ENCODE peak calls at places on chromosomes 3 and 15, in seven cellular contexts. S is activated T-helper 9 cell treated with anti-CD3 and anti-CD28 coated beads, Interleukin-2, amount 50 U/mL, for 16 hours; U is choroid plexus epithelial cell; N is NCI-H345; V is fibroblast of the conjunctiva; Y is RPMI7951; F is T47D. J is an unnamed sample.
A peak's percentile ranks its signal among the peaks of the same experiment; 100 is the strongest.

GRCh38 chr15:74011610-74012009 is 17.1 kb downstream of the PML start:
- DNase-seq in S (no peak), U (peak; percentile 34), N (no peak), V (no peak), Y (no peak), F (no peak), J (no peak)

GRCh38 chr3:108183178-108183577 is 39.0 kb downstream of the IFT57 start:
- DNase-seq in S (no peak), U (peak; percentile 20), N (no peak), V (no peak), Y (no peak), F (no peak), J (no peak)

GRCh38 chr15:29936353-29937049 is 114.2 kb upstream of the TJP1 start:
- DNase-seq in S (no peak), U (peak; percentile 84), N (no peak), V (no peak), Y (peak; percentile 76), F (no peak), J (no peak)

GRCh38 chr3:164208846-164209245 is 869.5 kb downstream of the SI start:
- DNase-seq in S (no peak), U (no peak), N (no peak), V (no peak), Y (no peak), F (peak; percentile 38), J (no peak)

GRCh38 chr3:166171695-166172094 is 334.5 kb upstream of the BCHE start:
- DNase-seq in S (no peak), U (no peak), N (no peak), V (no peak), Y (no peak), F (no peak), J (no peak)

GRCh38 chr15:43505723-43506122 is 11.7 kb upstream of the MAP1A start:
- DNase-seq in S (no peak), U (peak; percentile 94), N (no peak), V (peak; percentile 46), Y (no peak), F (no peak), J (no peak)

GRCh38 chr15:63915888-63916731 is 82.4 kb upstream of the HERC1 start:
- DNase-seq in S (no peak), U (peak; percentile 68), N (no peak), V (peak; percentile 20), Y (peak; percentile 34), F (peak; percentile 32), J (no peak)

GRCh38 chr3:33074217-33075067 is 22.5 kb downstream of the GLB1 start:
- DNase-seq in S (peak; percentile 53), U (peak; percentile 83), N (peak; percentile 47), V (peak; percentile 65), Y (peak; percentile 64), F (peak; percentile 80), J (peak; percentile 49)

GRCh38 chr15:67043939-67044771 is 21.2 kb upstream of the SMAD3 start:
- DNase-seq in S (no peak), U (peak; percentile 69), N (no peak), V (no peak), Y (peak; percentile 93), F (peak; percentile 41), J (no peak)

GRCh38 chr15:80162059-80162554 is 9.3 kb downstream of the FAH start:
- DNase-seq in S (no peak), U (peak; percentile 51), N (no peak), V (no peak), Y (no peak), F (peak; percentile 89), J (no peak)

J was measured in foreskin melanocyte.